ENCODE peak calls at places on chromosome 20, in ten cellular contexts. T, M, L, Y, W, P, Q, I, F and D are unnamed samples.

GRCh38 chr20:60035486-60035885 is 77.3 kb downstream of the CDH26 start:
- DNase-seq in L (no peak), Q (no peak), W (no peak), F (no peak), I (no peak), P (no peak), Y (no peak), T (no peak), M (no peak), D (no peak)

GRCh38 chr20:19453781-19454310 is 241.4 kb downstream of the SLC24A3 start:
- DNase-seq in W (no peak), L (no peak), M (no peak), T (no peak), Q (no peak), F (no peak), P (no peak), Y (no peak), I (no peak), D (no peak)

GRCh38 chr20:57342829-57343228 is 8.2 kb upstream of the RAE1 start:
- DNase-seq in F (no peak), W (no peak), T (no peak), Y (no peak), I (no peak), Q (no peak), M (peak), L (no peak), P (peak), D (no peak)

GRCh38 chr20:42027746-42028268 is 409.6 kb upstream of the CHD6 start:
- DNase-seq in T (no peak), F (no peak), Y (peak), L (no peak), W (no peak), P (no peak), I (no peak), M (no peak), Q (no peak), D (no peak)

GRCh38 chr20:3174442-3175263 is 1.3 kb upstream of the LZTS3 start:
- DNase-seq in P (no peak), L (no peak), Y (peak), F (peak), T (no peak), I (no peak), Q (no peak), W (no peak), M (peak), D (peak)

GRCh38 chr20:57278457-57278856 is 12.0 kb upstream of the BMP7 start:
- DNase-seq in Q (no peak), T (no peak), I (no peak), M (no peak), F (no peak), P (no peak), W (no peak), Y (no peak), L (no peak), D (no peak)

GRCh38 chr20:18288748-18289705 is 700 bp downstream of the ZNF133 start:
- DNase-seq in P (peak), L (no peak), Y (no peak), M (no peak), I (no peak), Q (no peak), F (peak), T (no peak), W (no peak), D (peak)

GRCh38 chr20:47821481-47822100 is 36.3 kb upstream of the SULF2 start:
- DNase-seq in P (no peak), T (no peak), F (no peak), M (peak), Y (no peak), W (no peak), Q (peak), L (no peak), I (no peak), D (peak)

GRCh38 chr20:9179193-9179802 is 110.4 kb downstream of the PLCB4 start:
- DNase-seq in Y (no peak), P (peak), L (no peak), I (no peak), F (peak), W (no peak), T (no peak), M (peak), Q (no peak), D (peak)

GRCh38 chr20:34891166-34892062 is 15.0 kb downstream of the ACSS2 start:
- DNase-seq in L (peak), P (peak), F (peak), Q (peak), T (no peak), I (no peak), W (no peak), M (peak), Y (no peak), D (peak)

GRCh38 chr20:47985092-47985850 is 200.0 kb upstream of the SULF2 start:
- DNase-seq in I (no peak), L (no peak), P (no peak), T (no peak), Y (no peak), Q (peak), F (no peak), M (peak), W (no peak), D (peak)

GRCh38 chr20:45294003-45294368 is 12.7 kb upstream of the RBPJL start:
- DNase-seq in W (no peak), I (no peak), F (no peak), Y (no peak), L (no peak), T (no peak), Q (no peak), P (no peak), M (no peak), D (no peak)
- TF ChIP-seq CTCF in W (no peak), I (no peak), F (no peak), Y (no peak), L (peak), T (no peak), Q (peak), P (peak), M (no peak), D (no peak)

GRCh38 chr20:58892126-58892931 is 39.8 kb downstream of the GNAS start:
- DNase-seq in I (peak), F (peak), Y (peak), W (peak), Q (peak), P (peak), L (peak), M (peak), T (peak), D (peak)
- TF ChIP-seq CTCF in I (no peak), F (no peak), Y (peak), W (no peak), Q (no peak), P (peak), L (no peak), M (peak), T (no peak), D (no peak)

GRCh38 chr20:31308535-31309162 is at the start of gene DEFB116:
- DNase-seq in F (no peak), L (no peak), M (no peak), T (no peak), I (no peak), Q (no peak), W (no peak), Y (no peak), P (no peak), D (no peak)
- TF ChIP-seq CTCF in F (no peak), L (no peak), M (no peak), T (no peak), I (no peak), Q (no peak), W (no peak), Y (no peak), P (no peak), D (no peak)

GRCh38 chr20:50094522-50094921 is 18.4 kb downstream of the UBE2V1 start:
- DNase-seq in F (no peak), Y (no peak), P (no peak), T (no peak), I (no peak), W (no peak), L (no peak), Q (no peak), M (no peak), D (no peak)

GRCh38 chr20:50095476-50096078 is 17.4 kb downstream of the UBE2V1 start:
- DNase-seq in L (no peak), T (no peak), Q (no peak), P (no peak), Y (no peak), I (no peak), M (peak), F (no peak), W (no peak), D (no peak)

GRCh38 chr20:50096237-50096636 is 16.7 kb downstream of the UBE2V1 start:
- DNase-seq in T (no peak), L (no peak), W (no peak), Y (no peak), Q (no peak), M (no peak), I (no peak), F (no peak), P (no peak), D (no peak)

GRCh38 chr20:50092436-50092835 is 20.5 kb downstream of the UBE2V1 start:
- DNase-seq in T (no peak), Q (no peak), W (no peak), P (no peak), I (no peak), M (no peak), Y (no peak), L (no peak), F (peak), D (peak)

GRCh38 chr20:50093240-50093639 is 19.7 kb downstream of the UBE2V1 start:
- DNase-seq in Q (no peak), P (no peak), T (no peak), W (no peak), M (no peak), Y (no peak), I (no peak), L (no peak), F (no peak), D (no peak)
- TF ChIP-seq CTCF in Q (no peak), P (no peak), T (no peak), W (no peak), M (no peak), Y (no peak), I (no peak), L (no peak), F (no peak), D (no peak)

GRCh38 chr20:25296094-25297093 is 48.5 kb downstream of the PYGB start:
- DNase-seq in W (peak), P (peak), T (no peak), Q (peak), M (no peak), Y (peak), L (peak), F (peak), I (no peak), D (peak)
- TF ChIP-seq CTCF in W (no peak), P (peak), T (no peak), Q (peak), M (peak), Y (peak), L (peak), F (peak), I (no peak), D (no peak)

GRCh38 chr20:39897781-39898466 is 791.1 kb downstream of the MAFB start:
- DNase-seq in L (no peak), Y (no peak), F (peak), Q (no peak), M (peak), I (no peak), T (no peak), W (no peak), P (no peak), D (no peak)

GRCh38 chr20:39888310-39888709 is 800.7 kb downstream of the MAFB start:
- DNase-seq in Q (no peak), Y (no peak), L (no peak), F (no peak), M (no peak), T (no peak), W (no peak), I (no peak), P (no peak), D (no peak)

GRCh38 chr20:39890697-39891096 is 798.3 kb downstream of the MAFB start:
- DNase-seq in I (no peak), Y (no peak), Q (no peak), M (no peak), T (no peak), P (no peak), F (no peak), W (no peak), L (no peak), D (no peak)

GRCh38 chr20:39897058-39897457 is 792.0 kb downstream of the MAFB start:
- DNase-seq in W (no peak), L (no peak), Y (no peak), T (no peak), F (peak), M (peak), Q (no peak), P (peak), I (no peak), D (peak)

GRCh38 chr20:39893013-39893685 is 795.9 kb downstream of the MAFB start:
- DNase-seq in I (no peak), Y (no peak), Q (no peak), W (no peak), F (peak), P (no peak), T (no peak), M (peak), L (no peak), D (no peak)
- TF ChIP-seq CTCF in I (no peak), Y (no peak), Q (no peak), W (no peak), F (peak), P (peak), T (no peak), M (no peak), L (no peak), D (no peak)